ENCODE peak calls at places on chromosomes 2 and 18, in five cellular contexts. One of them, this sample, is unnamed.

GRCh38 chr2:12168354-12169059 is 422.1 kb downstream of the LPIN1 start:
- DNase-seq in AG20443: no peak
- DNase-seq in iris pigment epithelial cell: no peak
- DNase-seq in WTC11: no peak
- DNase-seq in stimulated activated effector memory CD8-positive, alpha-beta T cell treated with anti-CD3 and anti-CD28 coated beads, Interleukin-12 subunit alpha, Interleukin-12 subunit beta, amount 100 ng/mL, for 72 hours: no peak
- DNase-seq in this sample: no peak

GRCh38 chr2:41930807-41931566 is 116.8 kb upstream of the PKDCC start:
- DNase-seq in AG20443: no peak
- DNase-seq in iris pigment epithelial cell: peak
- DNase-seq in WTC11: no peak
- DNase-seq in stimulated activated effector memory CD8-positive, alpha-beta T cell treated with anti-CD3 and anti-CD28 coated beads, Interleukin-12 subunit alpha, Interleukin-12 subunit beta, amount 100 ng/mL, for 72 hours: no peak
- DNase-seq in this sample: no peak

GRCh38 chr18:32552421-32553030 is 81.8 kb upstream of the GAREM1 start:
- DNase-seq in AG20443: peak
- DNase-seq in iris pigment epithelial cell: peak
- DNase-seq in WTC11: peak
- DNase-seq in stimulated activated effector memory CD8-positive, alpha-beta T cell treated with anti-CD3 and anti-CD28 coated beads, Interleukin-12 subunit alpha, Interleukin-12 subunit beta, amount 100 ng/mL, for 72 hours: peak
- DNase-seq in this sample: peak

GRCh38 chr2:215784371-215784783 is 229.0 kb downstream of the MREG start:
- DNase-seq in AG20443: peak
- DNase-seq in iris pigment epithelial cell: peak
- DNase-seq in WTC11: no peak
- DNase-seq in stimulated activated effector memory CD8-positive, alpha-beta T cell treated with anti-CD3 and anti-CD28 coated beads, Interleukin-12 subunit alpha, Interleukin-12 subunit beta, amount 100 ng/mL, for 72 hours: no peak
- DNase-seq in this sample: no peak

GRCh38 chr2:181741756-181742155 is 61.4 kb upstream of the NEUROD1 start:
- DNase-seq in AG20443: no peak
- DNase-seq in iris pigment epithelial cell: peak
- DNase-seq in WTC11: no peak
- DNase-seq in stimulated activated effector memory CD8-positive, alpha-beta T cell treated with anti-CD3 and anti-CD28 coated beads, Interleukin-12 subunit alpha, Interleukin-12 subunit beta, amount 100 ng/mL, for 72 hours: no peak
- DNase-seq in this sample: no peak

GRCh38 chr2:146324954-146325353 is 1519.9 kb upstream of the ACVR2A start:
- DNase-seq in AG20443: no peak
- DNase-seq in iris pigment epithelial cell: peak
- DNase-seq in WTC11: no peak
- DNase-seq in stimulated activated effector memory CD8-positive, alpha-beta T cell treated with anti-CD3 and anti-CD28 coated beads, Interleukin-12 subunit alpha, Interleukin-12 subunit beta, amount 100 ng/mL, for 72 hours: no peak
- DNase-seq in this sample: no peak

GRCh38 chr2:44549099-44549471 is 187.3 kb downstream of the CAMKMT start:
- DNase-seq in AG20443: peak
- DNase-seq in iris pigment epithelial cell: peak
- DNase-seq in WTC11: no peak
- DNase-seq in stimulated activated effector memory CD8-positive, alpha-beta T cell treated with anti-CD3 and anti-CD28 coated beads, Interleukin-12 subunit alpha, Interleukin-12 subunit beta, amount 100 ng/mL, for 72 hours: no peak
- DNase-seq in this sample: no peak

GRCh38 chr2:239943991-239944441 is 81.1 kb downstream of the NDUFA10 start:
- DNase-seq in AG20443: no peak
- DNase-seq in iris pigment epithelial cell: no peak
- DNase-seq in WTC11: no peak
- DNase-seq in stimulated activated effector memory CD8-positive, alpha-beta T cell treated with anti-CD3 and anti-CD28 coated beads, Interleukin-12 subunit alpha, Interleukin-12 subunit beta, amount 100 ng/mL, for 72 hours: no peak
- DNase-seq in this sample: no peak

GRCh38 chr2:216780843-216781242 is 79.0 kb downstream of the TNP1 start:
- DNase-seq in AG20443: no peak
- DNase-seq in iris pigment epithelial cell: no peak
- DNase-seq in WTC11: no peak
- DNase-seq in stimulated activated effector memory CD8-positive, alpha-beta T cell treated with anti-CD3 and anti-CD28 coated beads, Interleukin-12 subunit alpha, Interleukin-12 subunit beta, amount 100 ng/mL, for 72 hours: no peak
- DNase-seq in this sample: no peak

GRCh38 chr18:28208712-28209265 is 31.9 kb upstream of the CDH2 start:
- DNase-seq in AG20443: no peak
- DNase-seq in iris pigment epithelial cell: no peak
- DNase-seq in WTC11: no peak
- DNase-seq in stimulated activated effector memory CD8-positive, alpha-beta T cell treated with anti-CD3 and anti-CD28 coated beads, Interleukin-12 subunit alpha, Interleukin-12 subunit beta, amount 100 ng/mL, for 72 hours: no peak
- DNase-seq in this sample: no peak